ENCODE peak calls at places on chromosomes 4 and X, in five cellular contexts. U is coronary artery, B is foreskin fibroblast, Q is T-helper 9 cell, C is amygdala. N is an unnamed sample.

GRCh38 chrX:123085311-123085940 is 98.7 kb upstream of the GRIA3 start:
- DNase-seq in U (no peak), B (no peak), Q (no peak), C (no peak), N (no peak)

GRCh38 chr4:16264798-16265197 is 38.5 kb upstream of the TAPT1 start:
- DNase-seq in U (no peak), B (peak), Q (no peak), C (no peak), N (peak)

GRCh38 chrX:9678215-9678980 is 87.2 kb downstream of the GPR143 start:
- DNase-seq in U (no peak), B (no peak), Q (no peak), C (no peak), N (no peak)

GRCh38 chr4:8211737-8212581 is 12.9 kb downstream of the SH3TC1 start:
- DNase-seq in U (no peak), B (no peak), Q (no peak), C (no peak), N (no peak)

GRCh38 chr4:4386736-4387392 is at the start of gene NSG1:
- DNase-seq in U (no peak), B (no peak), Q (peak), C (no peak), N (no peak)

GRCh38 chrX:10233696-10234095 is 76.9 kb downstream of the CLCN4 start:
- DNase-seq in U (no peak), B (no peak), Q (no peak), C (no peak), N (no peak)

GRCh38 chrX:17030580-17031285 is 84.3 kb downstream of the REPS2 start:
- DNase-seq in U (no peak), B (peak), Q (no peak), C (no peak), N (no peak)

GRCh38 chr4:54654753-54655152 is 3.0 kb upstream of the KIT start:
- DNase-seq in U (no peak), B (no peak), Q (no peak), C (no peak), N (no peak)

GRCh38 chr4:154076921-154077320 is 288.0 kb upstream of the SFRP2 start:
- DNase-seq in U (no peak), B (peak), Q (no peak), C (no peak), N (peak)

GRCh38 chr4:80225628-80226027 is 28.3 kb downstream of the PRDM8 start:
- DNase-seq in U (no peak), B (no peak), Q (no peak), C (no peak), N (no peak)

GRCh38 chr4:147736458-147736857 is 4.6 kb downstream of the ARHGAP10 start:
- DNase-seq in U (no peak), B (peak), Q (no peak), C (no peak), N (no peak)

GRCh38 chrX:55489315-55490009 is at the start of gene USP51:
- DNase-seq in U (peak), B (no peak), Q (no peak), C (peak), N (peak)